ENCODE peak calls at places on chromosome 17, in eight cellular contexts. One of them, this sample, is unnamed.
A peak's percentile ranks its signal among the peaks of the same experiment; 100 is the strongest.

GRCh38 chr17:53039981-53040380 is 782.7 kb upstream of the KIF2B start:
- DNase-seq in nephron progenitor cell: no peak
- DNase-seq in stimulated activated CD4-positive, alpha-beta T cell treated with anti-CD3 and anti-CD28 coated beads, Interleukin-15, amount 100 ng/mL, for 24 hours: no peak
- DNase-seq in SK-N-SH: no peak
- DNase-seq in B cell: no peak
- DNase-seq in NB4: no peak
- DNase-seq in H54: no peak
- DNase-seq in stimulated activated CD8-positive, alpha-beta memory T cell treated with anti-CD3 and anti-CD28 coated beads, Interleukin-7, amount 100 ng/mL, for 1 hour: no peak
- DNase-seq in this sample: no peak

GRCh38 chr17:62178579-62178978 is 113.5 kb upstream of the MED13 start:
- DNase-seq in SK-N-SH: no peak
- DNase-seq in B cell: no peak
- DNase-seq in stimulated activated CD8-positive, alpha-beta memory T cell treated with anti-CD3 and anti-CD28 coated beads, Interleukin-7, amount 100 ng/mL, for 1 hour: no peak
- DNase-seq in H54: peak; percentile 24
- DNase-seq in NB4: no peak
- DNase-seq in nephron progenitor cell: no peak
- DNase-seq in stimulated activated CD4-positive, alpha-beta T cell treated with anti-CD3 and anti-CD28 coated beads, Interleukin-15, amount 100 ng/mL, for 24 hours: no peak
- DNase-seq in this sample: no peak

GRCh38 chr17:14803781-14804180 is 461.3 kb downstream of the PMP22 start:
- DNase-seq in stimulated activated CD8-positive, alpha-beta memory T cell treated with anti-CD3 and anti-CD28 coated beads, Interleukin-7, amount 100 ng/mL, for 1 hour: no peak
- DNase-seq in SK-N-SH: no peak
- DNase-seq in NB4: no peak
- DNase-seq in B cell: no peak
- DNase-seq in H54: no peak
- DNase-seq in stimulated activated CD4-positive, alpha-beta T cell treated with anti-CD3 and anti-CD28 coated beads, Interleukin-15, amount 100 ng/mL, for 24 hours: no peak
- DNase-seq in nephron progenitor cell: no peak
- DNase-seq in this sample: no peak

GRCh38 chr17:54536306-54536705 is 364.3 kb upstream of the TOM1L1 start:
- DNase-seq in nephron progenitor cell: no peak
- DNase-seq in stimulated activated CD4-positive, alpha-beta T cell treated with anti-CD3 and anti-CD28 coated beads, Interleukin-15, amount 100 ng/mL, for 24 hours: no peak
- DNase-seq in H54: no peak
- DNase-seq in NB4: no peak
- DNase-seq in SK-N-SH: no peak
- DNase-seq in stimulated activated CD8-positive, alpha-beta memory T cell treated with anti-CD3 and anti-CD28 coated beads, Interleukin-7, amount 100 ng/mL, for 1 hour: no peak
- DNase-seq in B cell: no peak
- DNase-seq in this sample: no peak

GRCh38 chr17:16915752-16916556 is 56.0 kb downstream of the TNFRSF13B start:
- DNase-seq in stimulated activated CD8-positive, alpha-beta memory T cell treated with anti-CD3 and anti-CD28 coated beads, Interleukin-7, amount 100 ng/mL, for 1 hour: no peak
- DNase-seq in H54: peak; percentile 86
- DNase-seq in stimulated activated CD4-positive, alpha-beta T cell treated with anti-CD3 and anti-CD28 coated beads, Interleukin-15, amount 100 ng/mL, for 24 hours: peak; percentile 58
- DNase-seq in NB4: peak; percentile 66
- DNase-seq in B cell: peak; percentile 65
- DNase-seq in nephron progenitor cell: peak; percentile 65
- DNase-seq in SK-N-SH: peak; percentile 64
- DNase-seq in this sample: peak; percentile 83

GRCh38 chr17:27879987-27880608 is 13.1 kb downstream of the LYRM9 start:
- DNase-seq in NB4: peak; percentile 66
- DNase-seq in stimulated activated CD4-positive, alpha-beta T cell treated with anti-CD3 and anti-CD28 coated beads, Interleukin-15, amount 100 ng/mL, for 24 hours: peak; percentile 82
- DNase-seq in nephron progenitor cell: peak; percentile 77
- DNase-seq in B cell: peak; percentile 75
- DNase-seq in stimulated activated CD8-positive, alpha-beta memory T cell treated with anti-CD3 and anti-CD28 coated beads, Interleukin-7, amount 100 ng/mL, for 1 hour: peak; percentile 20
- DNase-seq in H54: peak; percentile 51
- DNase-seq in SK-N-SH: peak; percentile 88
- DNase-seq in this sample: peak; percentile 80

GRCh38 chr17:83086907-83087787 is 7.7 kb downstream of the METRNL start:
- DNase-seq in SK-N-SH: no peak
- DNase-seq in nephron progenitor cell: no peak
- DNase-seq in H54: no peak
- DNase-seq in stimulated activated CD8-positive, alpha-beta memory T cell treated with anti-CD3 and anti-CD28 coated beads, Interleukin-7, amount 100 ng/mL, for 1 hour: no peak
- DNase-seq in B cell: no peak
- DNase-seq in stimulated activated CD4-positive, alpha-beta T cell treated with anti-CD3 and anti-CD28 coated beads, Interleukin-15, amount 100 ng/mL, for 24 hours: no peak
- DNase-seq in NB4: no peak
- DNase-seq in this sample: peak; percentile 66

GRCh38 chr17:2703181-2703580 is 8.4 kb downstream of the CLUH start:
- DNase-seq in NB4: no peak
- DNase-seq in SK-N-SH: no peak
- DNase-seq in nephron progenitor cell: no peak
- DNase-seq in B cell: peak; percentile 37
- DNase-seq in stimulated activated CD8-positive, alpha-beta memory T cell treated with anti-CD3 and anti-CD28 coated beads, Interleukin-7, amount 100 ng/mL, for 1 hour: no peak
- DNase-seq in H54: no peak
- DNase-seq in stimulated activated CD4-positive, alpha-beta T cell treated with anti-CD3 and anti-CD28 coated beads, Interleukin-15, amount 100 ng/mL, for 24 hours: no peak
- DNase-seq in this sample: no peak

GRCh38 chr17:11925271-11926021 is 71.8 kb downstream of the ZNF18 start:
- DNase-seq in H54: no peak
- DNase-seq in stimulated activated CD8-positive, alpha-beta memory T cell treated with anti-CD3 and anti-CD28 coated beads, Interleukin-7, amount 100 ng/mL, for 1 hour: no peak
- DNase-seq in stimulated activated CD4-positive, alpha-beta T cell treated with anti-CD3 and anti-CD28 coated beads, Interleukin-15, amount 100 ng/mL, for 24 hours: no peak
- DNase-seq in nephron progenitor cell: no peak
- DNase-seq in NB4: no peak
- DNase-seq in SK-N-SH: no peak
- DNase-seq in B cell: no peak
- DNase-seq in this sample: peak; percentile 22

GRCh38 chr17:28899212-28899815 is 1.8 kb upstream of the FLOT2 start:
- DNase-seq in stimulated activated CD8-positive, alpha-beta memory T cell treated with anti-CD3 and anti-CD28 coated beads, Interleukin-7, amount 100 ng/mL, for 1 hour: no peak
- DNase-seq in stimulated activated CD4-positive, alpha-beta T cell treated with anti-CD3 and anti-CD28 coated beads, Interleukin-15, amount 100 ng/mL, for 24 hours: no peak
- DNase-seq in H54: no peak
- DNase-seq in NB4: peak; percentile 34
- DNase-seq in nephron progenitor cell: no peak
- DNase-seq in SK-N-SH: no peak
- DNase-seq in B cell: no peak
- DNase-seq in this sample: peak; percentile 42

GRCh38 chr17:49522329-49522890 is 27.3 kb downstream of the NGFR start:
- DNase-seq in stimulated activated CD8-positive, alpha-beta memory T cell treated with anti-CD3 and anti-CD28 coated beads, Interleukin-7, amount 100 ng/mL, for 1 hour: no peak
- DNase-seq in SK-N-SH: peak; percentile 23
- DNase-seq in H54: no peak
- DNase-seq in NB4: no peak
- DNase-seq in B cell: no peak
- DNase-seq in nephron progenitor cell: no peak
- DNase-seq in stimulated activated CD4-positive, alpha-beta T cell treated with anti-CD3 and anti-CD28 coated beads, Interleukin-15, amount 100 ng/mL, for 24 hours: no peak
- DNase-seq in this sample: no peak

GRCh38 chr17:35947156-35947585 is 3.7 kb upstream of the LYZL6 start:
- DNase-seq in H54: peak; percentile 28
- DNase-seq in stimulated activated CD8-positive, alpha-beta memory T cell treated with anti-CD3 and anti-CD28 coated beads, Interleukin-7, amount 100 ng/mL, for 1 hour: peak; percentile 12
- DNase-seq in NB4: peak; percentile 81
- DNase-seq in SK-N-SH: peak; percentile 54
- DNase-seq in B cell: peak; percentile 48
- DNase-seq in nephron progenitor cell: peak; percentile 66
- DNase-seq in stimulated activated CD4-positive, alpha-beta T cell treated with anti-CD3 and anti-CD28 coated beads, Interleukin-15, amount 100 ng/mL, for 24 hours: peak; percentile 61
- DNase-seq in this sample: peak; percentile 60

GRCh38 chr17:58710948-58711552 is 18.6 kb downstream of the RAD51C start:
- DNase-seq in H54: peak; percentile 12
- DNase-seq in NB4: peak; percentile 61
- DNase-seq in SK-N-SH: peak; percentile 49
- DNase-seq in B cell: no peak
- DNase-seq in stimulated activated CD4-positive, alpha-beta T cell treated with anti-CD3 and anti-CD28 coated beads, Interleukin-15, amount 100 ng/mL, for 24 hours: peak; percentile 56
- DNase-seq in nephron progenitor cell: peak; percentile 46
- DNase-seq in stimulated activated CD8-positive, alpha-beta memory T cell treated with anti-CD3 and anti-CD28 coated beads, Interleukin-7, amount 100 ng/mL, for 1 hour: no peak
- DNase-seq in this sample: no peak

GRCh38 chr17:75096082-75096625 is 8.4 kb downstream of the SLC16A5 start:
- DNase-seq in stimulated activated CD4-positive, alpha-beta T cell treated with anti-CD3 and anti-CD28 coated beads, Interleukin-15, amount 100 ng/mL, for 24 hours: no peak
- DNase-seq in nephron progenitor cell: no peak
- DNase-seq in NB4: peak; percentile 92
- DNase-seq in B cell: no peak
- DNase-seq in stimulated activated CD8-positive, alpha-beta memory T cell treated with anti-CD3 and anti-CD28 coated beads, Interleukin-7, amount 100 ng/mL, for 1 hour: no peak
- DNase-seq in SK-N-SH: no peak
- DNase-seq in H54: peak; percentile 95
- DNase-seq in this sample: peak; percentile 87

GRCh38 chr17:72614476-72614870 is 478.0 kb downstream of the SLC39A11 start:
- DNase-seq in B cell: no peak
- DNase-seq in NB4: no peak
- DNase-seq in stimulated activated CD8-positive, alpha-beta memory T cell treated with anti-CD3 and anti-CD28 coated beads, Interleukin-7, amount 100 ng/mL, for 1 hour: no peak
- DNase-seq in SK-N-SH: no peak
- DNase-seq in H54: no peak
- DNase-seq in stimulated activated CD4-positive, alpha-beta T cell treated with anti-CD3 and anti-CD28 coated beads, Interleukin-15, amount 100 ng/mL, for 24 hours: no peak
- DNase-seq in nephron progenitor cell: no peak
- DNase-seq in this sample: no peak

GRCh38 chr17:50618941-50619340 is 15.7 kb upstream of the ABCC3 start:
- DNase-seq in stimulated activated CD4-positive, alpha-beta T cell treated with anti-CD3 and anti-CD28 coated beads, Interleukin-15, amount 100 ng/mL, for 24 hours: no peak
- DNase-seq in nephron progenitor cell: no peak
- DNase-seq in SK-N-SH: no peak
- DNase-seq in stimulated activated CD8-positive, alpha-beta memory T cell treated with anti-CD3 and anti-CD28 coated beads, Interleukin-7, amount 100 ng/mL, for 1 hour: no peak
- DNase-seq in NB4: peak; percentile 41
- DNase-seq in H54: peak; percentile 80
- DNase-seq in B cell: no peak
- DNase-seq in this sample: no peak

GRCh38 chr17:48429156-48429555 is 858 bp downstream of the SKAP1 start:
- DNase-seq in nephron progenitor cell: no peak
- DNase-seq in stimulated activated CD8-positive, alpha-beta memory T cell treated with anti-CD3 and anti-CD28 coated beads, Interleukin-7, amount 100 ng/mL, for 1 hour: no peak
- DNase-seq in NB4: no peak
- DNase-seq in B cell: no peak
- DNase-seq in SK-N-SH: no peak
- DNase-seq in stimulated activated CD4-positive, alpha-beta T cell treated with anti-CD3 and anti-CD28 coated beads, Interleukin-15, amount 100 ng/mL, for 24 hours: peak; percentile 41
- DNase-seq in H54: no peak
- DNase-seq in this sample: no peak

GRCh38 chr17:40293363-40293762 is 5.7 kb downstream of the CDC6 start:
- DNase-seq in stimulated activated CD8-positive, alpha-beta memory T cell treated with anti-CD3 and anti-CD28 coated beads, Interleukin-7, amount 100 ng/mL, for 1 hour: no peak
- DNase-seq in H54: no peak
- DNase-seq in stimulated activated CD4-positive, alpha-beta T cell treated with anti-CD3 and anti-CD28 coated beads, Interleukin-15, amount 100 ng/mL, for 24 hours: no peak
- DNase-seq in NB4: no peak
- DNase-seq in B cell: no peak
- DNase-seq in nephron progenitor cell: no peak
- DNase-seq in SK-N-SH: no peak
- DNase-seq in this sample: no peak

GRCh38 chr17:64006361-64007088 is 8.4 kb downstream of the PRR29 start:
- DNase-seq in nephron progenitor cell: no peak
- DNase-seq in SK-N-SH: peak; percentile 80
- DNase-seq in stimulated activated CD4-positive, alpha-beta T cell treated with anti-CD3 and anti-CD28 coated beads, Interleukin-15, amount 100 ng/mL, for 24 hours: no peak
- DNase-seq in B cell: no peak
- DNase-seq in stimulated activated CD8-positive, alpha-beta memory T cell treated with anti-CD3 and anti-CD28 coated beads, Interleukin-7, amount 100 ng/mL, for 1 hour: no peak
- DNase-seq in H54: no peak
- DNase-seq in NB4: no peak
- DNase-seq in this sample: peak; percentile 37

GRCh38 chr17:21689604-21690003 is 2.7 kb upstream of the KCNJ18 start:
- DNase-seq in stimulated activated CD8-positive, alpha-beta memory T cell treated with anti-CD3 and anti-CD28 coated beads, Interleukin-7, amount 100 ng/mL, for 1 hour: no peak
- DNase-seq in stimulated activated CD4-positive, alpha-beta T cell treated with anti-CD3 and anti-CD28 coated beads, Interleukin-15, amount 100 ng/mL, for 24 hours: no peak
- DNase-seq in nephron progenitor cell: no peak
- DNase-seq in B cell: no peak
- DNase-seq in H54: peak; percentile 73
- DNase-seq in NB4: no peak
- DNase-seq in SK-N-SH: no peak
- DNase-seq in this sample: peak; percentile 86

GRCh38 chr17:29357232-29357631 is 32.9 kb upstream of the TAOK1 start:
- DNase-seq in B cell: no peak
- DNase-seq in SK-N-SH: no peak
- DNase-seq in stimulated activated CD4-positive, alpha-beta T cell treated with anti-CD3 and anti-CD28 coated beads, Interleukin-15, amount 100 ng/mL, for 24 hours: no peak
- DNase-seq in H54: no peak
- DNase-seq in NB4: no peak
- DNase-seq in stimulated activated CD8-positive, alpha-beta memory T cell treated with anti-CD3 and anti-CD28 coated beads, Interleukin-7, amount 100 ng/mL, for 1 hour: no peak
- DNase-seq in nephron progenitor cell: no peak
- DNase-seq in this sample: no peak

GRCh38 chr17:77145635-77146632 is 5.2 kb downstream of the SEC14L1 start:
- DNase-seq in SK-N-SH: peak; percentile 44
- DNase-seq in stimulated activated CD8-positive, alpha-beta memory T cell treated with anti-CD3 and anti-CD28 coated beads, Interleukin-7, amount 100 ng/mL, for 1 hour: no peak
- DNase-seq in nephron progenitor cell: peak; percentile 40
- DNase-seq in B cell: no peak
- DNase-seq in H54: no peak
- DNase-seq in stimulated activated CD4-positive, alpha-beta T cell treated with anti-CD3 and anti-CD28 coated beads, Interleukin-15, amount 100 ng/mL, for 24 hours: no peak
- DNase-seq in NB4: no peak
- DNase-seq in this sample: peak; percentile 72

GRCh38 chr17:27315322-27315721 is 21.4 kb downstream of the WSB1 start:
- DNase-seq in SK-N-SH: no peak
- DNase-seq in stimulated activated CD8-positive, alpha-beta memory T cell treated with anti-CD3 and anti-CD28 coated beads, Interleukin-7, amount 100 ng/mL, for 1 hour: no peak
- DNase-seq in H54: no peak
- DNase-seq in nephron progenitor cell: no peak
- DNase-seq in NB4: no peak
- DNase-seq in B cell: no peak
- DNase-seq in stimulated activated CD4-positive, alpha-beta T cell treated with anti-CD3 and anti-CD28 coated beads, Interleukin-15, amount 100 ng/mL, for 24 hours: no peak
- DNase-seq in this sample: no peak

GRCh38 chr17:56798916-56799315 is 34.8 kb downstream of the C17orf67 start:
- DNase-seq in stimulated activated CD8-positive, alpha-beta memory T cell treated with anti-CD3 and anti-CD28 coated beads, Interleukin-7, amount 100 ng/mL, for 1 hour: no peak
- DNase-seq in stimulated activated CD4-positive, alpha-beta T cell treated with anti-CD3 and anti-CD28 coated beads, Interleukin-15, amount 100 ng/mL, for 24 hours: no peak
- DNase-seq in nephron progenitor cell: peak; percentile 30
- DNase-seq in SK-N-SH: no peak
- DNase-seq in H54: no peak
- DNase-seq in NB4: peak; percentile 83
- DNase-seq in B cell: no peak
- DNase-seq in this sample: peak; percentile 65

GRCh38 chr17:13885550-13885949 is 183.8 kb upstream of the COX10 start:
- DNase-seq in stimulated activated CD8-positive, alpha-beta memory T cell treated with anti-CD3 and anti-CD28 coated beads, Interleukin-7, amount 100 ng/mL, for 1 hour: no peak
- DNase-seq in nephron progenitor cell: no peak
- DNase-seq in NB4: no peak
- DNase-seq in SK-N-SH: no peak
- DNase-seq in H54: no peak
- DNase-seq in stimulated activated CD4-positive, alpha-beta T cell treated with anti-CD3 and anti-CD28 coated beads, Interleukin-15, amount 100 ng/mL, for 24 hours: no peak
- DNase-seq in B cell: no peak
- DNase-seq in this sample: no peak

GRCh38 chr17:4407216-4407615 is 26.5 kb upstream of the SPNS3 start:
- DNase-seq in SK-N-SH: no peak
- DNase-seq in B cell: no peak
- DNase-seq in NB4: no peak
- DNase-seq in stimulated activated CD4-positive, alpha-beta T cell treated with anti-CD3 and anti-CD28 coated beads, Interleukin-15, amount 100 ng/mL, for 24 hours: no peak
- DNase-seq in stimulated activated CD8-positive, alpha-beta memory T cell treated with anti-CD3 and anti-CD28 coated beads, Interleukin-7, amount 100 ng/mL, for 1 hour: no peak
- DNase-seq in nephron progenitor cell: no peak
- DNase-seq in H54: no peak
- DNase-seq in this sample: peak; percentile 92

GRCh38 chr17:1438593-1439083 is 17.4 kb downstream of the CRK start:
- DNase-seq in stimulated activated CD8-positive, alpha-beta memory T cell treated with anti-CD3 and anti-CD28 coated beads, Interleukin-7, amount 100 ng/mL, for 1 hour: no peak
- DNase-seq in B cell: no peak
- DNase-seq in nephron progenitor cell: no peak
- DNase-seq in NB4: no peak
- DNase-seq in SK-N-SH: no peak
- DNase-seq in H54: no peak
- DNase-seq in stimulated activated CD4-positive, alpha-beta T cell treated with anti-CD3 and anti-CD28 coated beads, Interleukin-15, amount 100 ng/mL, for 24 hours: no peak
- DNase-seq in this sample: no peak

GRCh38 chr17:1707107-1707506 is 3.1 kb downstream of the TLCD2 start:
- DNase-seq in nephron progenitor cell: no peak
- DNase-seq in SK-N-SH: no peak
- DNase-seq in B cell: no peak
- DNase-seq in H54: no peak
- DNase-seq in stimulated activated CD8-positive, alpha-beta memory T cell treated with anti-CD3 and anti-CD28 coated beads, Interleukin-7, amount 100 ng/mL, for 1 hour: no peak
- DNase-seq in stimulated activated CD4-positive, alpha-beta T cell treated with anti-CD3 and anti-CD28 coated beads, Interleukin-15, amount 100 ng/mL, for 24 hours: no peak
- DNase-seq in NB4: no peak
- DNase-seq in this sample: no peak

GRCh38 chr17:44642861-44643260 is 13.4 kb upstream of the MEIOC start:
- DNase-seq in nephron progenitor cell: no peak
- DNase-seq in H54: no peak
- DNase-seq in stimulated activated CD8-positive, alpha-beta memory T cell treated with anti-CD3 and anti-CD28 coated beads, Interleukin-7, amount 100 ng/mL, for 1 hour: no peak
- DNase-seq in NB4: no peak
- DNase-seq in B cell: no peak
- DNase-seq in stimulated activated CD4-positive, alpha-beta T cell treated with anti-CD3 and anti-CD28 coated beads, Interleukin-15, amount 100 ng/mL, for 24 hours: no peak
- DNase-seq in SK-N-SH: no peak
- DNase-seq in this sample: no peak

GRCh38 chr17:28334666-28335200 is 539 bp downstream of the IFT20 start:
- DNase-seq in nephron progenitor cell: no peak
- DNase-seq in stimulated activated CD8-positive, alpha-beta memory T cell treated with anti-CD3 and anti-CD28 coated beads, Interleukin-7, amount 100 ng/mL, for 1 hour: no peak
- DNase-seq in NB4: no peak
- DNase-seq in stimulated activated CD4-positive, alpha-beta T cell treated with anti-CD3 and anti-CD28 coated beads, Interleukin-15, amount 100 ng/mL, for 24 hours: no peak
- DNase-seq in B cell: no peak
- DNase-seq in H54: no peak
- DNase-seq in SK-N-SH: no peak
- DNase-seq in this sample: no peak

GRCh38 chr17:45895304-45895968 is 1.1 kb downstream of the MAPT start:
- DNase-seq in nephron progenitor cell: peak; percentile 46
- DNase-seq in stimulated activated CD4-positive, alpha-beta T cell treated with anti-CD3 and anti-CD28 coated beads, Interleukin-15, amount 100 ng/mL, for 24 hours: peak; percentile 31
- DNase-seq in B cell: peak; percentile 68
- DNase-seq in NB4: no peak
- DNase-seq in H54: no peak
- DNase-seq in stimulated activated CD8-positive, alpha-beta memory T cell treated with anti-CD3 and anti-CD28 coated beads, Interleukin-7, amount 100 ng/mL, for 1 hour: no peak
- DNase-seq in SK-N-SH: peak; percentile 91
- DNase-seq in this sample: peak; percentile 15

GRCh38 chr17:82435601-82436583 is 14.7 kb downstream of the CYBC1 start:
- DNase-seq in B cell: peak; percentile 43
- DNase-seq in NB4: no peak
- DNase-seq in H54: no peak
- DNase-seq in stimulated activated CD4-positive, alpha-beta T cell treated with anti-CD3 and anti-CD28 coated beads, Interleukin-15, amount 100 ng/mL, for 24 hours: no peak
- DNase-seq in SK-N-SH: no peak
- DNase-seq in nephron progenitor cell: no peak
- DNase-seq in stimulated activated CD8-positive, alpha-beta memory T cell treated with anti-CD3 and anti-CD28 coated beads, Interleukin-7, amount 100 ng/mL, for 1 hour: no peak
- DNase-seq in this sample: no peak

GRCh38 chr17:81090361-81091133 is 55.6 kb downstream of the BAIAP2 start:
- DNase-seq in B cell: no peak
- DNase-seq in H54: peak; percentile 68
- DNase-seq in stimulated activated CD4-positive, alpha-beta T cell treated with anti-CD3 and anti-CD28 coated beads, Interleukin-15, amount 100 ng/mL, for 24 hours: peak; percentile 44
- DNase-seq in NB4: peak; percentile 77
- DNase-seq in SK-N-SH: peak; percentile 83
- DNase-seq in stimulated activated CD8-positive, alpha-beta memory T cell treated with anti-CD3 and anti-CD28 coated beads, Interleukin-7, amount 100 ng/mL, for 1 hour: no peak
- DNase-seq in nephron progenitor cell: peak; percentile 46
- DNase-seq in this sample: peak; percentile 60

GRCh38 chr17:73174126-73174525 is 9.3 kb downstream of the SSTR2 start:
- DNase-seq in SK-N-SH: no peak
- DNase-seq in stimulated activated CD8-positive, alpha-beta memory T cell treated with anti-CD3 and anti-CD28 coated beads, Interleukin-7, amount 100 ng/mL, for 1 hour: no peak
- DNase-seq in H54: no peak
- DNase-seq in NB4: no peak
- DNase-seq in stimulated activated CD4-positive, alpha-beta T cell treated with anti-CD3 and anti-CD28 coated beads, Interleukin-15, amount 100 ng/mL, for 24 hours: no peak
- DNase-seq in B cell: no peak
- DNase-seq in nephron progenitor cell: no peak
- DNase-seq in this sample: no peak